ENCODE peak calls at places on chromosomes 2 and 18, in five cellular contexts. F, W, G, O and S are unnamed samples.
A peak's percentile ranks its signal among the peaks of the same experiment; 100 is the strongest.

GRCh38 chr18:9055185-9055584 is 47.3 kb upstream of the NDUFV2 start:
- DNase-seq in F (peak; percentile 86), W (no peak), G (no peak), O (no peak), S (no peak)

GRCh38 chr2:212538156-212539144 is at the start of gene ERBB4:
- DNase-seq in F (no peak), W (peak; percentile 49), G (peak; percentile 47), O (peak; percentile 27), S (peak; percentile 45)

GRCh38 chr2:232960862-232961261 is 52.2 kb downstream of the NGEF start:
- DNase-seq in F (no peak), W (no peak), G (no peak), O (no peak), S (no peak)

GRCh38 chr18:37565985-37566478 is 434 bp upstream of the CELF4 start:
- DNase-seq in F (peak; percentile 5), W (peak; percentile 71), G (peak; percentile 77), O (peak; percentile 61), S (no peak)

GRCh38 chr2:70505613-70506391 is 47.8 kb downstream of the TGFA start:
- DNase-seq in F (no peak), W (no peak), G (no peak), O (no peak), S (no peak)

GRCh38 chr2:223841436-223842180 is 4.2 kb upstream of the AP1S3 start:
- DNase-seq in F (no peak), W (no peak), G (no peak), O (no peak), S (no peak)

GRCh38 chr2:174901075-174901474 is 104.1 kb downstream of the CHN1 start:
- DNase-seq in F (peak; percentile 36), W (peak; percentile 25), G (no peak), O (no peak), S (no peak)

GRCh38 chr2:29326926-29327325 is 211.7 kb downstream of the CLIP4 start:
- DNase-seq in F (no peak), W (no peak), G (no peak), O (no peak), S (no peak)

GRCh38 chr2:39514825-39515224 is 77.7 kb upstream of the MAP4K3 start:
- DNase-seq in F (no peak), W (no peak), G (no peak), O (no peak), S (no peak)

GRCh38 chr2:239179851-239180371 is 220.9 kb downstream of the HDAC4 start:
- DNase-seq in F (no peak), W (peak; percentile 15), G (no peak), O (no peak), S (no peak)

GRCh38 chr2:218445602-218446001 is 26.7 kb downstream of the VIL1 start:
- DNase-seq in F (no peak), W (no peak), G (no peak), O (no peak), S (no peak)

GRCh38 chr2:32942728-32943485 is 3.8 kb upstream of the LTBP1 start:
- DNase-seq in F (no peak), W (no peak), G (no peak), O (no peak), S (no peak)
- H3K4me1 ChIP-seq in F (peaks cover 4% of the 10 kb centered on the region), W (peaks cover 4% of the 10 kb centered on the region), G (peaks cover 22% of the 10 kb centered on the region), O (peaks cover 6% of the 10 kb centered on the region), S (no peaks in the 10 kb centered on the region)

GRCh38 chr2:183752571-183752970 is 628.3 kb downstream of the NUP35 start:
- DNase-seq in F (no peak), W (no peak), G (no peak), O (no peak), S (no peak)
- TF ChIP-seq CTCF in F (no peak), W (no peak), G (peak; percentile 18), O (no peak), S (no peak)

GRCh38 chr2:234988491-234988890 is 36.7 kb downstream of the SH3BP4 start:
- DNase-seq in F (no peak), W (no peak), G (no peak), O (no peak), S (no peak)

GRCh38 chr2:234991290-234991689 is 39.5 kb downstream of the SH3BP4 start:
- DNase-seq in F (no peak), W (no peak), G (no peak), O (no peak), S (no peak)

GRCh38 chr2:234989183-234989701 is 37.4 kb downstream of the SH3BP4 start:
- DNase-seq in F (no peak), W (peak; percentile 90), G (no peak), O (peak; percentile 82), S (peak; percentile 88)

GRCh38 chr2:234991793-234992192 is 40.0 kb downstream of the SH3BP4 start:
- DNase-seq in F (no peak), W (no peak), G (no peak), O (no peak), S (no peak)

GRCh38 chr2:234990300-234990699 is 38.5 kb downstream of the SH3BP4 start:
- DNase-seq in F (no peak), W (no peak), G (no peak), O (no peak), S (no peak)
- H3K4me1 ChIP-seq in F (peaks cover 56% of the 10 kb centered on the region), W (peaks cover 2% of the 10 kb centered on the region), G (peaks cover 27% of the 10 kb centered on the region), O (peaks cover 52% of the 10 kb centered on the region), S (peaks cover 3% of the 10 kb centered on the region)

GRCh38 chr2:206082298-206082843 is 3.6 kb downstream of the INO80D start:
- DNase-seq in F (no peak), W (no peak), G (peak; percentile 48), O (no peak), S (no peak)

GRCh38 chr2:206085742-206086445 is at the start of gene INO80D:
- DNase-seq in F (peak; percentile 86), W (peak; percentile 87), G (peak; percentile 85), O (peak; percentile 66), S (peak; percentile 78)

GRCh38 chr2:206084870-206085741 is 868 bp downstream of the INO80D start:
- DNase-seq in F (no peak), W (peak; percentile 38), G (peak; percentile 52), O (peak; percentile 48), S (peak; percentile 38)

GRCh38 chr2:206083602-206084467 is 2.1 kb downstream of the INO80D start:
- DNase-seq in F (no peak), W (no peak), G (peak; percentile 96), O (no peak), S (no peak)

DNA sequence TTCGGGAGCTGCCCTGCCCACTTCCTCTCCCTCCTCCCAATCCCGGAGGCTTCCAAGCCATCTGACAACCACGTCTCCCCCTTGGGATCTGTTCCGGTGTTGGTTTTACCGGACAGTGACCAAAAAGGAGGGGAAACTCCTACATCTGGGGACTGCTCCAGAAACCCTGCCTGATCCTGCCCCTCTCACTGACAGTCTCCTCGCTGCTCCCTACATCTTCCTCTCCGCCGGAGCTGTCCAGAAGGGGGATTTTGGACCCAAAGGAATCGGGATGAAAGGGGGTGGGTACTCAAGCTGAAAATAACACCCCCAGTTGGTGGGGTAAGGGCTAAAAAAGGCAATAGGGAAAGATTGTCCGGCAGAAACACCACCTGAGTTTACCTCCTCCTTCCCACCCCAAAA is 1.5 kb downstream of the INO80D start:
- DNase-seq in F (peak; percentile 82), W (peak; percentile 75), G (peak; percentile 91), O (peak; percentile 33), S (peak; percentile 46)
- TF ChIP-seq CTCF in F (peak; percentile 1), W (no peak), G (no peak), O (no peak), S (no peak)